ENCODE peak calls at places on chromosomes 2 and 18, in nine cellular contexts. S is stimulated activated CD4-positive, alpha-beta T cell treated with anti-CD3 and anti-CD28 coated beads, Interleukin-12 subunit alpha, Interleukin-12 subunit beta, amount 100 ng/mL, for 4 hours; A is left colon; X is SHP77; Z is neuronal stem cell; V is NCI-H1092 treated with DMSO at 0.1 percent for 48 hours; F is ELR; Q is nephron progenitor cell; H is T-cell. T is an unnamed sample.

GRCh38 chr2:159168707-159169106 is 117.8 kb downstream of the WDSUB1 start:
- DNase-seq in A (no peak), Z (no peak), Q (no peak), X (no peak), F (peak), S (no peak), H (no peak), V (no peak), T (peak)

GRCh38 chr2:224754129-224754528 is 38.0 kb upstream of the CCDC195 start:
- DNase-seq in S (no peak), H (no peak), A (no peak), V (no peak), Q (no peak), X (no peak), F (peak), Z (no peak), T (peak)

GRCh38 chr2:172516299-172516698 is 39.6 kb upstream of the PDK1 start:
- DNase-seq in S (no peak), Q (no peak), H (no peak), Z (no peak), X (no peak), F (peak), V (no peak), A (no peak), T (peak)

GRCh38 chr2:99572380-99572779 is 82.6 kb upstream of the REV1 start:
- DNase-seq in Z (no peak), V (peak), X (no peak), S (no peak), F (no peak), H (no peak), A (no peak), Q (no peak), T (no peak)

GRCh38 chr2:3041246-3041645 is 336.4 kb downstream of the EIPR1 start:
- DNase-seq in F (no peak), V (no peak), A (no peak), S (no peak), X (no peak), Z (no peak), Q (no peak), H (no peak), T (no peak)

GRCh38 chr2:146642066-146642465 is 1202.8 kb upstream of the ACVR2A start:
- DNase-seq in F (no peak), X (no peak), S (no peak), Z (no peak), H (no peak), V (no peak), A (no peak), Q (peak), T (no peak)

GRCh38 chr2:38889575-38889974 is at the start of gene ARHGEF33:
- DNase-seq in H (no peak), X (no peak), Z (no peak), V (no peak), A (no peak), Q (no peak), S (no peak), F (no peak), T (no peak)

GRCh38 chr2:17752892-17753802 is 463 bp downstream of the SMC6 start:
- DNase-seq in V (peak), H (peak), S (peak), F (peak), Q (peak), X (peak), Z (no peak), A (peak), T (peak)

GRCh38 chr18:3508576-3509559 is 58.9 kb downstream of the TGIF1 start:
- DNase-seq in A (no peak), X (peak), V (peak), S (no peak), F (no peak), Z (no peak), Q (peak), H (no peak), T (no peak)

GRCh38 chr2:24853996-24854395 is 60.8 kb downstream of the CENPO start:
- DNase-seq in A (no peak), X (no peak), Z (no peak), V (no peak), S (no peak), H (no peak), F (no peak), Q (no peak), T (no peak)

GRCh38 chr18:76405761-76406356 is 89.2 kb downstream of the ZNF516 start:
- DNase-seq in V (peak), A (peak), F (peak), H (no peak), Z (peak), X (peak), S (no peak), Q (peak), T (peak)

GRCh38 chr2:160279813-160280465 is 79.9 kb upstream of the ITGB6 start:
- DNase-seq in Q (no peak), A (no peak), X (no peak), H (no peak), S (no peak), Z (no peak), F (peak), V (no peak), T (peak)

GRCh38 chr2:205765147-205765546 is 82.8 kb downstream of the NRP2 start:
- DNase-seq in Q (no peak), V (no peak), X (no peak), F (no peak), S (no peak), H (no peak), Z (no peak), A (no peak), T (no peak)

GRCh38 chr2:110204408-110205385 is at the start of gene NPHP1:
- DNase-seq in H (peak), S (peak), A (peak), Q (peak), F (peak), V (peak), Z (peak), X (peak), T (peak)

GRCh38 chr2:47145466-47145865 is 9.6 kb downstream of the STPG4 start:
- DNase-seq in V (no peak), Z (no peak), S (no peak), X (no peak), A (no peak), F (no peak), Q (no peak), H (no peak), T (peak)

GRCh38 chr2:62568983-62569837 is 63.2 kb upstream of the TMEM17 start:
- DNase-seq in V (no peak), F (peak), H (no peak), X (no peak), S (no peak), Q (no peak), Z (no peak), A (no peak), T (peak)

GRCh38 chr2:240138275-240138984 is 2.0 kb downstream of the OTOS start:
- DNase-seq in F (peak), Z (no peak), V (no peak), A (peak), H (no peak), X (no peak), S (no peak), Q (no peak), T (no peak)

GRCh38 chr2:173881886-173882285 is 83.3 kb downstream of the SP3 start:
- DNase-seq in X (no peak), V (no peak), F (no peak), Z (no peak), A (no peak), H (no peak), S (no peak), Q (no peak), T (no peak)

GRCh38 chr2:166451451-166451850 is 42.6 kb downstream of the SCN7A start:
- DNase-seq in Q (no peak), X (no peak), S (no peak), F (peak), V (no peak), H (no peak), Z (peak), A (no peak), T (no peak)

GRCh38 chr2:135875491-135876065 is 665 bp downstream of the MCM6 start:
- DNase-seq in Q (peak), Z (peak), S (peak), V (peak), F (peak), H (peak), X (no peak), A (peak), T (peak)

GRCh38 chr2:20213651-20214565 is 11.0 kb downstream of the SDC1 start:
- DNase-seq in A (no peak), F (no peak), S (no peak), Q (peak), Z (no peak), H (no peak), X (no peak), V (no peak), T (peak)